ENCODE peak calls at places on chromosomes 2 and 18, in seven cellular contexts. E is HFFc6, A is T follicular helper cell, H is GDM1, Y is A172, B is Panc1, F is cardiac muscle cell. T is an unnamed sample.

GRCh38 chr18:67001052-67001451 is 397.2 kb upstream of the CDH19 start:
- DNase-seq in B (no peak), A (no peak), H (no peak), Y (no peak), E (no peak), F (no peak), T (no peak)

GRCh38 chr2:29480423-29480822 is 365.2 kb downstream of the CLIP4 start:
- DNase-seq in Y (no peak), E (no peak), A (no peak), H (peak), F (peak), B (no peak), T (no peak)

GRCh38 chr2:179437430-179437829 is 172.8 kb upstream of the SESTD1 start:
- DNase-seq in A (no peak), B (no peak), E (no peak), F (no peak), Y (no peak), H (no peak), T (no peak)

GRCh38 chr2:221780281-221780688 is 208.2 kb upstream of the EPHA4 start:
- DNase-seq in A (no peak), H (no peak), B (peak), Y (peak), F (no peak), E (no peak), T (no peak)

GRCh38 chr18:13191779-13192178 is 26.8 kb upstream of the LDLRAD4 start:
- DNase-seq in B (no peak), E (no peak), Y (no peak), F (peak), H (no peak), A (no peak), T (no peak)

GRCh38 chr2:106117882-106118684 is 76.0 kb downstream of the UXS1 start:
- DNase-seq in F (no peak), H (no peak), A (no peak), B (no peak), E (no peak), Y (peak), T (no peak)

GRCh38 chr2:235533616-235534385 is 40.0 kb downstream of the AGAP1 start:
- DNase-seq in E (no peak), A (no peak), F (no peak), B (no peak), Y (no peak), H (no peak), T (no peak)

GRCh38 chr2:208595386-208596275 is 189.0 kb downstream of the PTH2R start:
- DNase-seq in E (no peak), F (no peak), B (no peak), A (no peak), Y (no peak), H (no peak), T (no peak)

GRCh38 chr2:26246818-26247217 is 2.1 kb downstream of the HADHB start:
- DNase-seq in A (peak), F (no peak), Y (no peak), E (peak), H (peak), B (no peak), T (peak)

GRCh38 chr2:85134255-85135065 is 1.3 kb downstream of the TCF7L1 start:
- DNase-seq in B (no peak), F (peak), Y (no peak), A (no peak), E (no peak), H (no peak), T (peak)

GRCh38 chr2:56183643-56184499 is at the start of gene CCDC85A:
- DNase-seq in F (peak), E (peak), A (peak), Y (peak), B (peak), H (peak), T (peak)

GRCh38 chr18:79353238-79353637 is 42.5 kb upstream of the NFATC1 start:
- DNase-seq in E (no peak), H (no peak), Y (no peak), F (peak), B (no peak), A (no peak), T (peak)

GRCh38 chr2:69366-70344 is 23.4 kb upstream of the FAM110C start:
- DNase-seq in F (no peak), Y (no peak), A (no peak), B (no peak), E (no peak), H (no peak), T (peak)

GRCh38 chr2:58398406-58398805 is 157.3 kb upstream of the FANCL start:
- DNase-seq in E (no peak), H (no peak), B (no peak), Y (no peak), A (no peak), F (no peak), T (no peak)

GRCh38 chr18:11004294-11004693 is 145.1 kb downstream of the PIEZO2 start:
- DNase-seq in Y (peak), F (no peak), B (no peak), A (no peak), H (no peak), E (no peak), T (no peak)

GRCh38 chr2:60745761-60746160 is 10.3 kb upstream of the PAPOLG start:
- DNase-seq in B (no peak), A (no peak), F (no peak), Y (peak), E (no peak), H (peak), T (no peak)

GRCh38 chr2:170707821-170708795 is 7.0 kb upstream of the SP5 start:
- DNase-seq in A (no peak), E (no peak), F (no peak), B (no peak), H (no peak), Y (no peak), T (no peak)

GRCh38 chr2:159897081-159897480 is 99.1 kb upstream of the CD302 start:
- DNase-seq in F (no peak), A (no peak), Y (no peak), E (no peak), H (no peak), B (no peak), T (no peak)

GRCh38 chr2:86417961-86418360 is 23.2 kb upstream of the KDM3A start:
- DNase-seq in H (no peak), B (no peak), E (peak), F (no peak), Y (no peak), A (no peak), T (no peak)

GRCh38 chr2:156215656-156216055 is 116.9 kb downstream of the NR4A2 start:
- DNase-seq in Y (no peak), F (no peak), E (no peak), B (no peak), H (no peak), A (no peak), T (no peak)

GRCh38 chr2:96694816-96695455 is 44.9 kb downstream of the LMAN2L start:
- DNase-seq in A (no peak), H (no peak), Y (no peak), E (no peak), B (no peak), F (no peak), T (no peak)

GRCh38 chr18:76691800-76692199 is 130.6 kb upstream of the ZNF236 start:
- DNase-seq in B (no peak), Y (no peak), A (no peak), H (no peak), F (no peak), E (peak), T (no peak)

GRCh38 chr2:111900859-111901258 is 2.5 kb downstream of the MERTK start:
- DNase-seq in F (peak), A (no peak), Y (no peak), B (no peak), H (peak), E (no peak), T (peak)

GRCh38 chr2:127104881-127105655 is 1.9 kb downstream of the BIN1 start:
- DNase-seq in H (no peak), Y (no peak), A (no peak), F (no peak), B (no peak), E (no peak), T (peak)

GRCh38 chr2:14634885-14635871 is 2.7 kb downstream of the LRATD1 start:
- DNase-seq in E (peak), F (peak), Y (no peak), A (no peak), H (no peak), B (no peak), T (peak)

GRCh38 chr18:10442551-10442971 is 11.9 kb upstream of the APCDD1 start:
- DNase-seq in Y (no peak), H (no peak), A (no peak), F (no peak), B (no peak), E (peak), T (no peak)

GRCh38 chr2:200373973-200374416 is 67.5 kb downstream of the SPATS2L start:
- DNase-seq in B (no peak), Y (no peak), E (no peak), H (no peak), A (peak), F (no peak), T (peak)

GRCh38 chr2:197201874-197202273 is 108.7 kb downstream of the ANKRD44 start:
- DNase-seq in B (no peak), F (peak), E (no peak), H (no peak), Y (no peak), A (no peak), T (no peak)